ENCODE peak calls at places on chromosomes 5 and 9, in six cellular contexts. One of them, this sample, is unnamed. For H3K9me3 and H3K4me1, the result is how much of the 10 kb centered on the place peaks cover.

GRCh38 chr5:155268770-155269425 is 255.3 kb downstream of the KIF4B start:
- DNase-seq in heart right ventricle: no peak
- DNase-seq in GM23248: no peak
- DNase-seq in suprapubic skin: no peak
- DNase-seq in IMR-90: no peak
- DNase-seq in neuronal stem cell: no peak
- DNase-seq in this sample: no peak

GRCh38 chr9:79883073-79883645 is 311.4 kb downstream of the TLE4 start:
- DNase-seq in heart right ventricle: no peak
- DNase-seq in GM23248: no peak
- DNase-seq in suprapubic skin: no peak
- DNase-seq in IMR-90: no peak
- DNase-seq in neuronal stem cell: no peak
- DNase-seq in this sample: no peak

GRCh38 chr5:152113401-152113800 is 188.8 kb upstream of the GLRA1 start:
- DNase-seq in heart right ventricle: no peak
- DNase-seq in GM23248: no peak
- DNase-seq in suprapubic skin: no peak
- DNase-seq in IMR-90: no peak
- DNase-seq in neuronal stem cell: no peak
- DNase-seq in this sample: no peak

GRCh38 chr5:177225798-177226197 is 77.7 kb downstream of the RAB24 start:
- DNase-seq in heart right ventricle: no peak
- DNase-seq in GM23248: no peak
- DNase-seq in suprapubic skin: no peak
- DNase-seq in IMR-90: no peak
- DNase-seq in neuronal stem cell: no peak
- DNase-seq in this sample: no peak

GRCh38 chr9:133537257-133537656 is 2.8 kb downstream of the ADAMTSL2 start:
- DNase-seq in heart right ventricle: no peak
- DNase-seq in GM23248: no peak
- DNase-seq in suprapubic skin: no peak
- DNase-seq in IMR-90: no peak
- DNase-seq in neuronal stem cell: no peak
- DNase-seq in this sample: no peak

GRCh38 chr9:134326754-134327526 is 685 bp downstream of the RXRA start:
- DNase-seq in heart right ventricle: no peak
- DNase-seq in GM23248: peak
- DNase-seq in suprapubic skin: no peak
- DNase-seq in IMR-90: peak
- DNase-seq in neuronal stem cell: no peak
- DNase-seq in this sample: peak

GRCh38 chr5:149424371-149425315 is 45.6 kb upstream of the IL17B start:
- DNase-seq in heart right ventricle: no peak
- DNase-seq in GM23248: no peak
- DNase-seq in suprapubic skin: no peak
- DNase-seq in IMR-90: no peak
- DNase-seq in neuronal stem cell: no peak
- DNase-seq in this sample: no peak

GRCh38 chr5:44619875-44620610 is 188.7 kb upstream of the MRPS30 start:
- DNase-seq in heart right ventricle: no peak
- DNase-seq in GM23248: peak
- DNase-seq in suprapubic skin: no peak
- DNase-seq in IMR-90: no peak
- DNase-seq in neuronal stem cell: no peak
- DNase-seq in this sample: no peak

GRCh38 chr9:87707805-87708500 is 18.0 kb upstream of the CTSL start:
- DNase-seq in heart right ventricle: no peak
- DNase-seq in GM23248: no peak
- DNase-seq in suprapubic skin: no peak
- DNase-seq in IMR-90: peak
- DNase-seq in neuronal stem cell: no peak
- DNase-seq in this sample: no peak

GRCh38 chr5:73381587-73382411 is 66.8 kb downstream of the FOXD1 start:
- DNase-seq in heart right ventricle: no peak
- DNase-seq in GM23248: peak
- DNase-seq in suprapubic skin: no peak
- DNase-seq in IMR-90: no peak
- DNase-seq in neuronal stem cell: peak
- DNase-seq in this sample: no peak

GRCh38 chr9:110443146-110443877 is 105.6 kb upstream of the TXNDC8 start:
- DNase-seq in heart right ventricle: no peak
- DNase-seq in GM23248: peak
- DNase-seq in suprapubic skin: no peak
- DNase-seq in IMR-90: peak
- DNase-seq in neuronal stem cell: no peak
- DNase-seq in this sample: no peak

GRCh38 chr5:154241021-154241420 is 50.5 kb downstream of the GALNT10 start:
- DNase-seq in heart right ventricle: no peak
- DNase-seq in GM23248: no peak
- DNase-seq in suprapubic skin: no peak
- DNase-seq in IMR-90: no peak
- DNase-seq in neuronal stem cell: no peak
- DNase-seq in this sample: no peak

GRCh38 chr5:166979576-166979975 is 1311.9 kb upstream of the WWC1 start:
- DNase-seq in heart right ventricle: no peak
- DNase-seq in GM23248: no peak
- DNase-seq in suprapubic skin: no peak
- DNase-seq in IMR-90: no peak
- DNase-seq in neuronal stem cell: no peak
- DNase-seq in this sample: no peak

GRCh38 chr5:103862398-103862797 is 299.8 kb upstream of the NUDT12 start:
- DNase-seq in heart right ventricle: no peak
- DNase-seq in GM23248: no peak
- DNase-seq in suprapubic skin: no peak
- DNase-seq in IMR-90: no peak
- DNase-seq in neuronal stem cell: no peak
- DNase-seq in this sample: no peak

GRCh38 chr5:160054831-160055230 is 45.9 kb downstream of the TTC1 start:
- DNase-seq in heart right ventricle: no peak
- DNase-seq in GM23248: peak
- DNase-seq in suprapubic skin: no peak
- DNase-seq in IMR-90: peak
- DNase-seq in neuronal stem cell: no peak
- DNase-seq in this sample: no peak

GRCh38 chr9:72557549-72557948 is 36.1 kb downstream of the TMC1 start:
- DNase-seq in heart right ventricle: no peak
- DNase-seq in GM23248: peak
- DNase-seq in suprapubic skin: no peak
- DNase-seq in IMR-90: peak
- DNase-seq in neuronal stem cell: no peak
- DNase-seq in this sample: no peak

GRCh38 chr5:145294321-145294720 is 540.8 kb downstream of the PRELID2 start:
- DNase-seq in heart right ventricle: no peak
- DNase-seq in GM23248: peak
- DNase-seq in suprapubic skin: no peak
- DNase-seq in IMR-90: peak
- DNase-seq in neuronal stem cell: no peak
- DNase-seq in this sample: no peak

GRCh38 chr9:95138474-95138873 is 179.0 kb downstream of the FANCC start:
- DNase-seq in heart right ventricle: no peak
- DNase-seq in GM23248: no peak
- DNase-seq in suprapubic skin: no peak
- DNase-seq in IMR-90: peak
- DNase-seq in neuronal stem cell: no peak
- DNase-seq in this sample: no peak

GRCh38 chr5:179258922-179259730 is 86.1 kb downstream of the ADAMTS2 start:
- DNase-seq in heart right ventricle: no peak
- DNase-seq in GM23248: peak
- DNase-seq in suprapubic skin: peak
- DNase-seq in IMR-90: peak
- DNase-seq in neuronal stem cell: no peak
- DNase-seq in this sample: no peak

GRCh38 chr9:134899168-134899567 is 18.5 kb downstream of the FCN1 start:
- DNase-seq in heart right ventricle: no peak
- DNase-seq in GM23248: no peak
- DNase-seq in suprapubic skin: no peak
- DNase-seq in IMR-90: no peak
- DNase-seq in neuronal stem cell: no peak
- DNase-seq in this sample: no peak

GRCh38 chr9:105392531-105392930 is 55.3 kb upstream of the FSD1L start:
- DNase-seq in heart right ventricle: no peak
- DNase-seq in GM23248: no peak
- DNase-seq in suprapubic skin: no peak
- DNase-seq in IMR-90: no peak
- DNase-seq in neuronal stem cell: no peak
- DNase-seq in this sample: no peak

GRCh38 chr5:30401479-30402058 is 791.9 kb upstream of the CDH6 start:
- DNase-seq in heart right ventricle: peak
- DNase-seq in GM23248: peak
- DNase-seq in suprapubic skin: no peak
- DNase-seq in IMR-90: peak
- DNase-seq in neuronal stem cell: peak
- DNase-seq in this sample: no peak

GRCh38 chr5:137880313-137880712 is 8.9 kb upstream of the PKD2L2 start:
- DNase-seq in heart right ventricle: peak
- DNase-seq in GM23248: no peak
- DNase-seq in suprapubic skin: no peak
- DNase-seq in IMR-90: no peak
- DNase-seq in neuronal stem cell: no peak
- DNase-seq in this sample: no peak

GRCh38 chr5:178378527-178379484 is 146.2 kb upstream of the PHYKPL start:
- DNase-seq in heart right ventricle: no peak
- DNase-seq in GM23248: no peak
- DNase-seq in suprapubic skin: no peak
- DNase-seq in IMR-90: peak
- DNase-seq in neuronal stem cell: no peak
- DNase-seq in this sample: no peak

GRCh38 chr9:105246656-105247162 is 2.3 kb downstream of the SLC44A1 start:
- DNase-seq in heart right ventricle: no peak
- DNase-seq in GM23248: peak
- DNase-seq in suprapubic skin: no peak
- DNase-seq in IMR-90: no peak
- DNase-seq in neuronal stem cell: no peak
- DNase-seq in this sample: no peak

GRCh38 chr5:59079622-59080620 is 497.0 kb downstream of the RAB3C start:
- DNase-seq in heart right ventricle: peak
- DNase-seq in GM23248: peak
- DNase-seq in suprapubic skin: no peak
- DNase-seq in IMR-90: peak
- DNase-seq in neuronal stem cell: no peak
- DNase-seq in this sample: no peak

GRCh38 chr5:43947870-43948269 is 344.9 kb downstream of the NNT start:
- DNase-seq in heart right ventricle: no peak
- DNase-seq in GM23248: peak
- DNase-seq in suprapubic skin: no peak
- DNase-seq in IMR-90: no peak
- DNase-seq in neuronal stem cell: no peak
- DNase-seq in this sample: no peak

GRCh38 chr5:59598547-59598874 is 295.0 kb downstream of the PDE4D start:
- DNase-seq in heart right ventricle: no peak
- DNase-seq in GM23248: peak
- DNase-seq in suprapubic skin: no peak
- DNase-seq in IMR-90: no peak
- DNase-seq in neuronal stem cell: no peak
- DNase-seq in this sample: no peak

GRCh38 chr5:34415559-34416198 is 240.4 kb upstream of the RAI14 start:
- DNase-seq in heart right ventricle: no peak
- DNase-seq in GM23248: peak
- DNase-seq in suprapubic skin: no peak
- DNase-seq in IMR-90: peak
- DNase-seq in neuronal stem cell: no peak
- DNase-seq in this sample: no peak

GRCh38 chr5:68884893-68885292 is 208.9 kb upstream of the SLC30A5 start:
- DNase-seq in heart right ventricle: no peak
- DNase-seq in GM23248: no peak
- DNase-seq in suprapubic skin: no peak
- DNase-seq in IMR-90: no peak
- DNase-seq in neuronal stem cell: no peak
- DNase-seq in this sample: no peak

GRCh38 chr5:150762216-150762615 is 3.4 kb upstream of the DCTN4 start:
- DNase-seq in heart right ventricle: no peak
- DNase-seq in GM23248: peak
- DNase-seq in suprapubic skin: no peak
- DNase-seq in IMR-90: no peak
- DNase-seq in neuronal stem cell: no peak
- DNase-seq in this sample: no peak

GRCh38 chr9:98726735-98727134 is 18.0 kb upstream of the GABBR2 start:
- DNase-seq in heart right ventricle: peak
- DNase-seq in GM23248: peak
- DNase-seq in suprapubic skin: no peak
- DNase-seq in IMR-90: peak
- DNase-seq in neuronal stem cell: no peak
- DNase-seq in this sample: no peak

GRCh38 chr9:138123086-138123485 is 245.5 kb downstream of the CACNA1B start:
- DNase-seq in heart right ventricle: no peak
- DNase-seq in GM23248: no peak
- DNase-seq in suprapubic skin: no peak
- DNase-seq in IMR-90: no peak
- DNase-seq in neuronal stem cell: no peak
- DNase-seq in this sample: no peak
- H3K9me3 ChIP-seq in heart right ventricle: under half
- H3K9me3 ChIP-seq in GM23248: under half
- H3K9me3 ChIP-seq in suprapubic skin: under half
- H3K9me3 ChIP-seq in IMR-90: under half
- H3K9me3 ChIP-seq in neuronal stem cell: under half
- H3K9me3 ChIP-seq in this sample: under half

DNA sequence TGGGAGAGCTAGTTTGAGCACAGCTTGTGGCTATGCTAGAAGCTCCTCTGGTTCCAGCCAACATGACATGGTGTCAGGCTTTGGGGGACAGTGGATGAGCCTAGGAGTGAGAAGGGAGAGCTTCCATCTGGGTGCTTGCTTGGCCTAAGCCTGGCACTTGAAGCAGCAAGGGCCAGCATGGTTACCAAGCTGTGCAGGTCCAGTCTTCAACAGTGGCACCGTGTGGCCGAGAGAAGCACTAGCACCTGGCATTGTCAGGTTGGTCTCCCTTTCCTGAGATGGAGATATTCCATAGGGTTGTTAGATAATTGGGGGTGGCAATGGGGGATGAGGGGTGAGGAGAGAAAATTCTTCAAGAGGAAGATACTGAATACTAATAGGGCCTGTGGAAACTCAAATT is 261.9 kb downstream of the PBX3 start:
- DNase-seq in heart right ventricle: no peak
- DNase-seq in GM23248: no peak
- DNase-seq in suprapubic skin: no peak
- DNase-seq in IMR-90: no peak
- DNase-seq in neuronal stem cell: no peak
- DNase-seq in this sample: no peak
- H3K4me3 ChIP-seq in heart right ventricle: no peak
- H3K4me3 ChIP-seq in GM23248: no peak
- H3K4me3 ChIP-seq in suprapubic skin: no peak
- H3K4me3 ChIP-seq in IMR-90: no peak
- H3K4me3 ChIP-seq in neuronal stem cell: no peak
- H3K4me3 ChIP-seq in this sample: no peak

DNA sequence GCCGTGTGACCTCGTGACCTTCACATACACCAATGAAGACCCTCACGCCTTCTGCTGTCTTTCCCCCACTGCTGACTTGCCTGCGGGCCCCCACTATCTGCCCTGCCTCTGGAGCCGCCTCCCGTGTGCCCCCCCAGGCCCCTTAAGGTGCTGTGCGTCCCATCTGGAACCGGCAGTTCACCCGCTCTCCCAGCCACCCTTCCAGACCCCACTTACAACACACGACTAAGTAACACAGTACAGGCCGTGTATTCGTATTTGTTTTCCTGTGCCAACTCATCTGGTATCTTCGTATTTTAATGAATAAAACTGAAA is 21.7 kb upstream of the TERT start:
- DNase-seq in heart right ventricle: no peak
- DNase-seq in GM23248: no peak
- DNase-seq in suprapubic skin: peak
- DNase-seq in IMR-90: no peak
- DNase-seq in neuronal stem cell: no peak
- DNase-seq in this sample: no peak
- H3K4me1 ChIP-seq in heart right ventricle: under half
- H3K4me1 ChIP-seq in GM23248: under half
- H3K4me1 ChIP-seq in suprapubic skin: under half
- H3K4me1 ChIP-seq in IMR-90: under half
- H3K4me1 ChIP-seq in neuronal stem cell: under half
- H3K4me1 ChIP-seq in this sample: under half

GRCh38 chr9:123843703-123844102 is 86.2 kb downstream of the DENND1A start:
- DNase-seq in heart right ventricle: no peak
- DNase-seq in GM23248: no peak
- DNase-seq in suprapubic skin: no peak
- DNase-seq in IMR-90: no peak
- DNase-seq in neuronal stem cell: no peak
- DNase-seq in this sample: no peak
- H3K9me3 ChIP-seq in heart right ventricle: half or more
- H3K9me3 ChIP-seq in GM23248: under half
- H3K9me3 ChIP-seq in suprapubic skin: under half
- H3K9me3 ChIP-seq in IMR-90: under half
- H3K9me3 ChIP-seq in neuronal stem cell: under half
- H3K9me3 ChIP-seq in this sample: under half